ENCODE peak calls at places on chromosomes 2 and 18, in ten cellular contexts. S is HT-29; J is keratinocyte; P is progenitor cell of endocrine pancreas; U is fibroblast of mammary gland; M is NCI-H1417; E is ureter; O is activated CD4-positive, alpha-beta memory T cell treated with anti-CD3 and anti-CD28 coated beads, Interleukin-2, amount 10 ng/mL, durations not matched to agents 7 days and 5 days; Y is activated naive CD4-positive, alpha-beta T cell; I is lung. D is an unnamed sample.
A peak's percentile ranks its signal among the peaks of the same experiment; 100 is the strongest.

GRCh38 chr2:126828471-126828870 is 70.2 kb upstream of the TEX51 start:
- DNase-seq in J (no peak), I (no peak), P (no peak), O (no peak), U (no peak), S (no peak), Y (no peak), M (no peak), E (no peak), D (no peak)

GRCh38 chr2:198863655-198864054 is 594.1 kb downstream of the SATB2 start:
- DNase-seq in E (no peak), M (no peak), J (no peak), P (no peak), I (no peak), S (no peak), U (no peak), O (no peak), Y (no peak), D (no peak)

GRCh38 chr2:14927021-14927564 is 294.6 kb downstream of the LRATD1 start:
- DNase-seq in S (no peak), E (no peak), I (no peak), P (no peak), O (no peak), J (no peak), U (no peak), M (no peak), Y (no peak), D (no peak)

GRCh38 chr2:16773080-16773713 is 107.6 kb upstream of the CYRIA start:
- DNase-seq in I (no peak), M (peak; percentile 64), U (peak; percentile 52), E (peak; percentile 51), S (peak; percentile 71), O (no peak), P (peak; percentile 34), J (peak; percentile 15), Y (no peak), D (peak; percentile 28)

GRCh38 chr2:238379096-238379810 is 47.5 kb upstream of the ASB1 start:
- DNase-seq in M (peak; percentile 42), U (no peak), J (no peak), Y (no peak), E (no peak), O (peak; percentile 66), P (no peak), I (no peak), S (peak; percentile 38), D (no peak)

GRCh38 chr2:165893556-165893955 is 60.0 kb downstream of the TTC21B start:
- DNase-seq in J (no peak), U (no peak), O (no peak), P (no peak), Y (no peak), E (no peak), M (no peak), S (no peak), I (no peak), D (no peak)

GRCh38 chr18:45874501-45875184 is 49.2 kb downstream of the SIGLEC15 start:
- DNase-seq in I (no peak), Y (no peak), U (peak; percentile 26), J (no peak), S (no peak), E (no peak), M (no peak), O (peak; percentile 71), P (no peak), D (no peak)

GRCh38 chr2:62604336-62604735 is 98.3 kb upstream of the TMEM17 start:
- DNase-seq in J (peak; percentile 84), S (no peak), O (no peak), M (no peak), E (no peak), I (no peak), Y (no peak), P (no peak), U (peak; percentile 27), D (no peak)